ENCODE peak calls at places on chromosomes 4 and X, in five cellular contexts. U is heart right ventricle, B is endodermal cell, N is spleen, Q is lower lobe of right lung. Z is an unnamed sample.
A peak's percentile ranks its signal among the peaks of the same experiment; 100 is the strongest.

GRCh38 chr4:14059006-14059405 is 431.5 kb upstream of the BOD1L1 start:
- DNase-seq in U (no peak), B (no peak), N (no peak), Q (no peak), Z (no peak)

GRCh38 chr4:98747659-98748091 is 89.3 kb upstream of the TSPAN5 start:
- DNase-seq in U (no peak), B (peak; percentile 76), N (no peak), Q (no peak), Z (no peak)

GRCh38 chrX:151609222-151609621 is 45.7 kb downstream of the PASD1 start:
- DNase-seq in U (no peak), B (no peak), N (no peak), Q (no peak), Z (no peak)

GRCh38 chr4:25098964-25099843 is 61.0 kb downstream of the SEPSECS start:
- DNase-seq in U (peak; percentile 81), B (no peak), N (peak; percentile 28), Q (no peak), Z (peak; percentile 67)

GRCh38 chr4:80134936-80135701 is 62.1 kb upstream of the ANTXR2 start:
- DNase-seq in U (no peak), B (no peak), N (no peak), Q (no peak), Z (no peak)

GRCh38 chr4:155906554-155907247 is 3.2 kb downstream of the TDO2 start:
- DNase-seq in U (no peak), B (no peak), N (no peak), Q (no peak), Z (no peak)

GRCh38 chr4:15836362-15836761 is 58.2 kb downstream of the CD38 start:
- DNase-seq in U (no peak), B (no peak), N (no peak), Q (no peak), Z (no peak)

GRCh38 chrX:46165411-46165810 is 379.8 kb downstream of the ZNF674 start:
- DNase-seq in U (no peak), B (no peak), N (no peak), Q (no peak), Z (no peak)

GRCh38 chrX:115058276-115058675 is 40.9 kb upstream of the IL13RA2 start:
- DNase-seq in U (no peak), B (no peak), N (no peak), Q (no peak), Z (no peak)

GRCh38 chr4:100095729-100096595 is 94.3 kb downstream of the DDIT4L start:
- DNase-seq in U (peak; percentile 25), B (peak; percentile 81), N (no peak), Q (peak; percentile 46), Z (peak; percentile 72)

GRCh38 chr4:151302432-151302831 is 23.0 kb downstream of the SH3D19 start:
- DNase-seq in U (no peak), B (no peak), N (no peak), Q (no peak), Z (no peak)

GRCh38 chr4:95091272-95091671 is 333.5 kb downstream of the BMPR1B start:
- DNase-seq in U (no peak), B (no peak), N (no peak), Q (no peak), Z (no peak)
- H3K4me3 ChIP-seq in U (no peak overlapping the region), B (no peak overlapping the region), N (no peak overlapping the region), Q (no peak overlapping the region), Z (no peak overlapping the region)

GRCh38 chrX:145687707-145688106 is 129.9 kb upstream of the SLITRK2 start:
- DNase-seq in U (no peak), B (no peak), N (no peak), Q (no peak), Z (no peak)
- H3K9me3 ChIP-seq in U (no peaks in the 10 kb centered on the region), B (peaks cover 39% of the 10 kb centered on the region), N (no peaks in the 10 kb centered on the region), Q (no peaks in the 10 kb centered on the region), Z (no peaks in the 10 kb centered on the region)

DNA sequence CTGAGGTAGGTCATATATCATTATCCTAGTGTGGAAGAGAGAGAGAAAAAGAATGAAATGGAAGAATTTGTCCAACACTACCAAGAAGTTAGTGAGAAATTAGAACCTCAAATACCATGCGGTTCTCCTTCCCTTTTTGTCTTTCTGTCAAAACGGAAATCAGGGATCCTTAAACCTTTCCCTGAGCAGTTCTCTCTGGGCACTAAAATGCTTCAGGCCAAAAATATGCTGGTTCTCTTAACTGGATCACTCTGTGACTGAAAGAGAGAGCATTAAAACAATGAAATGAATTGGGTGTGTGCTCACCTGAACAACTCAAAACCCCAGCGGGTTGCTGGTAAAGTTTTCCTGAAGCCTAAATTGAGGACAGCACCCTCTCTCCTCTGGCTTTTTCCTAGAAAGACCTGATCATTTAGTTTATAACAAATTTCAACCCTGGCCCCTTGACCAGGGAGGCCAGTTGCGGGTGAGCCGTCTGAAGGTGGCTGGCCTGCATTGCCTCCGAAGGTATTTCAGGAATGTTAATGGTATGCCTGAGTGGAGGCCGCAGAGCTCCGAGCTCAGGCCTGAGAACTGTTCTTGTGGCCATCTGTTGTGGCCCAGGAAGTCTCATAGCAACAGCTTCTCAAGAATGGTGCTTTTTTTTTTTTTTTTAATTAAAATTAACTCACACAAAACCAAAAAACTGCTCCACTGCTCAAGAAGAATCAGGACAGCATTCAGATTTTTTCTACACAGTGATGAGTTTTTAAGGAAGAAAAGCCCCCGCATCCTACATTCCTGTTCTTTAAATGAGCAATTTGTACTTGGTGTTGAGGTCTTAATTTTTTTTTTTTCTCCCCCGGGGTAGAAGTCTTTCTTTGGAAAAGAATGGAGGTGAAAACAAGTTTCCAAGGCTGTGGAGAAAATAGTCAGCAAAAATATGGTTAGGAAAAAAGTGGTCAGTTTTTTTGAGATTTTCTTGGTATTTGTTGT is 155.1 kb downstream of the SHROOM3 start:
- DNase-seq in U (peak; percentile 31), B (peak; percentile 94), N (no peak), Q (peak; percentile 81), Z (no peak)
- H3K4me3 ChIP-seq in U (no peak overlapping the region), B (no peak overlapping the region), N (no peak overlapping the region), Q (no peak overlapping the region), Z (peak overlapping the region; percentile 10)

DNA sequence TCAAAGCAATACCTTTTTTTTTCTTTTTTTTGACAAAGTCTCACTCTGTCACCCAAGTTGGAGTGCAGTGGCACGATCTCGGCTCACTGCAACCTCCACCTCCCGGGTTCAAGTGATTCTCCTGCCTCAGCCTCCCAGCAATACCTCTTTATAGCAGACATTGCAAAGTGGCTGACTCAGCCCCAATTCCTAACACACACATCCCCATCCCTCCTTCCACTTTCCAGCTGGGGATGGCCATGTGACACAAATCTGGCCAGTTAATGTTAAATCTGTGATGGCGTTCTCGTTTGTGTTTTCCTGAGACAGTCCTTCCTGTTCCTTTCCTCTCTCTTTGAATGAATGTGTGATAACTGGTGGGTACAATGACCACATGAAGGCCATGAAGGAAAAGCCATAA is 276.2 kb upstream of the KLF3 start:
- DNase-seq in U (no peak), B (no peak), N (no peak), Q (no peak), Z (no peak)
- H3K9me3 ChIP-seq in U (no peaks in the 10 kb centered on the region), B (peaks cover 30% of the 10 kb centered on the region), N (peaks cover 32% of the 10 kb centered on the region), Q (peaks cover 9% of the 10 kb centered on the region), Z (no peaks in the 10 kb centered on the region)

DNA sequence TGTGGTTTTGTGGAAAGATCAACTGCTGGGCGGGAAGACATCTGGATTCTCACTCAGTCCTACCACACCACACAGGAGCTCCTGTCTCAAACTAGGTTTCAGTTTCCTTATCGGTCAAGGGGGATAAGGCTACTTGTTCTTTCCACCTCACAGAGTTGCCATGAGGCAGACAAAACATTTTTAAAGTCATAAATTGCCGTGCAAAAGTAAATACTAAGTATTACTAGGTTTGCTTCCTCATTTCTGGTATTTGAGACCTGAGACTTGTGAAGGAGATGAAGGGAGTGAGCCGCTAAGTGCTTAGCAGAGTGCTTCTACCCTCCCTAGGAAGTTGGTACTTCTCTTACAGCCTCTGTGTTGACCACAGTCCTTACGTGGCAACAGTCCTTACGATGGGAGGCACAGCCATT is 1.5 kb downstream of the LAP3 start:
- DNase-seq in U (no peak), B (no peak), N (no peak), Q (no peak), Z (no peak)
- H3K4me3 ChIP-seq in U (peak overlapping the region; percentile 100), B (peak overlapping the region; percentile 85), N (peak overlapping the region; percentile 82), Q (peak overlapping the region; percentile 65), Z (peak overlapping the region; percentile 85)

GRCh38 chr4:28278676-28279075 is 1418.0 kb downstream of the STIM2 start:
- DNase-seq in U (no peak), B (no peak), N (no peak), Q (no peak), Z (no peak)
- H3K9me3 ChIP-seq in U (no peaks in the 10 kb centered on the region), B (peaks cover 8% of the 10 kb centered on the region), N (no peaks in the 10 kb centered on the region), Q (no peaks in the 10 kb centered on the region), Z (no peaks in the 10 kb centered on the region)

GRCh38 chrX:149539283-149540132 is 1.3 kb upstream of the EOLA1 start:
- DNase-seq in U (peak; percentile 87), B (peak; percentile 94), N (peak; percentile 96), Q (peak; percentile 92), Z (peak; percentile 92)
- H3K4me3 ChIP-seq in U (peak overlapping the region; percentile 74), B (peak overlapping the region; percentile 73), N (peak overlapping the region; percentile 35), Q (peak overlapping the region; percentile 51), Z (peak overlapping the region; percentile 74)

GRCh38 chrX:140177821-140178220 is 212.5 kb upstream of the CXorf66 start:
- DNase-seq in U (no peak), B (no peak), N (no peak), Q (no peak), Z (no peak)

DNA sequence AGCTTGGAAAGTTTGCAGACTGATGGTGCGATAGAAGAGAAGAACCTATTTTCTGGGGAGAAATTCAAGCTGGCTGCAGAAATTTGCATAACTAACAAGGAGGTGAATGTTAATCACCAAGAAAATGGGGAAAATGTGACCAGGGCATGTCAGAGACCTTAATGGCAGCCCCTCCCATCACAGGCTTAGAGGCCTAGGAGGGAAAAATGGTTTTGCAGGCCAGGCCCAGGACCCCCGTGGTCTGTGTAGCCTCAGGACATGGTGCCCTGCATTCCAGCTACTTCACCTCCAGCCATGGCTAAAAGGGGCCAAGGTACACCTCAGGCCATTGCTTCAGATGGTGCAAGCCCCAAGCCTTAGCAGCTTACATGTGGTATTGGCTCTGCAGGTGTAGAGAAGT is 207.1 kb upstream of the CXorf66 start:
- DNase-seq in U (no peak), B (no peak), N (no peak), Q (no peak), Z (no peak)
- H3K9me3 ChIP-seq in U (no peaks in the 10 kb centered on the region), B (no peaks in the 10 kb centered on the region), N (peaks cover 12% of the 10 kb centered on the region), Q (no peaks in the 10 kb centered on the region), Z (no peaks in the 10 kb centered on the region)

GRCh38 chr4:3706565-3707422 is 59.4 kb upstream of the ADRA2C start:
- DNase-seq in U (no peak), B (no peak), N (peak; percentile 45), Q (peak; percentile 26), Z (no peak)
- H3K4me3 ChIP-seq in U (no peak overlapping the region), B (no peak overlapping the region), N (no peak overlapping the region), Q (no peak overlapping the region), Z (peak overlapping the region; percentile 55)